ENCODE peak calls at places on chromosomes 5 and 9, in nine cellular contexts. One of them, this sample, is unnamed.

GRCh38 chr9:100472725-100473261 is at the start of gene TMEFF1:
- DNase-seq in Peyer's patch: peak
- DNase-seq in A549: peak
- DNase-seq in testis: peak
- DNase-seq in vagina: no peak
- DNase-seq in thyroid gland: peak
- DNase-seq in prostate gland: peak
- DNase-seq in gastrocnemius medialis: peak
- DNase-seq in IMR-90: peak
- DNase-seq in this sample: no peak

GRCh38 chr5:176525677-176526076 is 11.5 kb downstream of the RNF44 start:
- DNase-seq in vagina: no peak
- DNase-seq in testis: no peak
- DNase-seq in A549: no peak
- DNase-seq in Peyer's patch: no peak
- DNase-seq in thyroid gland: no peak
- DNase-seq in gastrocnemius medialis: no peak
- DNase-seq in prostate gland: no peak
- DNase-seq in IMR-90: no peak
- DNase-seq in this sample: no peak

GRCh38 chr5:56183507-56183906 is 49.6 kb downstream of the ANKRD55 start:
- DNase-seq in prostate gland: no peak
- DNase-seq in vagina: no peak
- DNase-seq in gastrocnemius medialis: no peak
- DNase-seq in A549: no peak
- DNase-seq in IMR-90: peak
- DNase-seq in testis: no peak
- DNase-seq in Peyer's patch: no peak
- DNase-seq in thyroid gland: peak
- DNase-seq in this sample: no peak

GRCh38 chr5:9363026-9363793 is 182.7 kb downstream of the SEMA5A start:
- DNase-seq in IMR-90: no peak
- DNase-seq in Peyer's patch: no peak
- DNase-seq in vagina: no peak
- DNase-seq in A549: no peak
- DNase-seq in testis: no peak
- DNase-seq in gastrocnemius medialis: no peak
- DNase-seq in prostate gland: no peak
- DNase-seq in thyroid gland: no peak
- DNase-seq in this sample: no peak

GRCh38 chr9:72883867-72884266 is 69.0 kb downstream of the ALDH1A1 start:
- DNase-seq in A549: no peak
- DNase-seq in gastrocnemius medialis: no peak
- DNase-seq in testis: no peak
- DNase-seq in vagina: no peak
- DNase-seq in prostate gland: no peak
- DNase-seq in Peyer's patch: no peak
- DNase-seq in IMR-90: no peak
- DNase-seq in thyroid gland: no peak
- DNase-seq in this sample: no peak

GRCh38 chr9:13750061-13750460 is 470.6 kb upstream of the MPDZ start:
- DNase-seq in vagina: no peak
- DNase-seq in Peyer's patch: no peak
- DNase-seq in A549: no peak
- DNase-seq in testis: no peak
- DNase-seq in gastrocnemius medialis: no peak
- DNase-seq in thyroid gland: no peak
- DNase-seq in prostate gland: no peak
- DNase-seq in IMR-90: peak
- DNase-seq in this sample: no peak

GRCh38 chr5:1879292-1880263 is 3.1 kb downstream of the IRX4 start:
- DNase-seq in IMR-90: no peak
- DNase-seq in vagina: no peak
- DNase-seq in Peyer's patch: no peak
- DNase-seq in testis: no peak
- DNase-seq in gastrocnemius medialis: no peak
- DNase-seq in A549: no peak
- DNase-seq in prostate gland: no peak
- DNase-seq in thyroid gland: no peak
- DNase-seq in this sample: no peak

GRCh38 chr9:35664531-35665470 is at the start of gene ARHGEF39:
- DNase-seq in gastrocnemius medialis: peak
- DNase-seq in prostate gland: peak
- DNase-seq in IMR-90: peak
- DNase-seq in testis: peak
- DNase-seq in A549: peak
- DNase-seq in thyroid gland: peak
- DNase-seq in Peyer's patch: peak
- DNase-seq in vagina: no peak
- DNase-seq in this sample: no peak

GRCh38 chr9:134565316-134565915 is 76.2 kb upstream of the COL5A1 start:
- DNase-seq in prostate gland: no peak
- DNase-seq in gastrocnemius medialis: no peak
- DNase-seq in vagina: peak
- DNase-seq in A549: no peak
- DNase-seq in thyroid gland: no peak
- DNase-seq in Peyer's patch: no peak
- DNase-seq in IMR-90: no peak
- DNase-seq in testis: no peak
- DNase-seq in this sample: no peak

GRCh38 chr9:123812984-123813383 is 116.9 kb downstream of the DENND1A start:
- DNase-seq in gastrocnemius medialis: no peak
- DNase-seq in A549: no peak
- DNase-seq in Peyer's patch: no peak
- DNase-seq in IMR-90: no peak
- DNase-seq in prostate gland: no peak
- DNase-seq in testis: no peak
- DNase-seq in thyroid gland: no peak
- DNase-seq in vagina: no peak
- DNase-seq in this sample: no peak

GRCh38 chr5:38039091-38039490 is 199.2 kb upstream of the GDNF start:
- DNase-seq in gastrocnemius medialis: no peak
- DNase-seq in thyroid gland: no peak
- DNase-seq in Peyer's patch: no peak
- DNase-seq in IMR-90: no peak
- DNase-seq in vagina: no peak
- DNase-seq in testis: no peak
- DNase-seq in A549: no peak
- DNase-seq in prostate gland: no peak
- DNase-seq in this sample: no peak

GRCh38 chr9:20989923-20990341 is 41.5 kb downstream of the HACD4 start:
- DNase-seq in testis: peak
- DNase-seq in thyroid gland: peak
- DNase-seq in IMR-90: no peak
- DNase-seq in Peyer's patch: no peak
- DNase-seq in prostate gland: peak
- DNase-seq in vagina: no peak
- DNase-seq in A549: no peak
- DNase-seq in gastrocnemius medialis: no peak
- DNase-seq in this sample: no peak

GRCh38 chr9:93960971-93961841 is 6.1 kb upstream of the BARX1 start:
- DNase-seq in thyroid gland: no peak
- DNase-seq in A549: no peak
- DNase-seq in testis: no peak
- DNase-seq in Peyer's patch: peak
- DNase-seq in gastrocnemius medialis: no peak
- DNase-seq in prostate gland: no peak
- DNase-seq in vagina: no peak
- DNase-seq in IMR-90: no peak
- DNase-seq in this sample: no peak

GRCh38 chr5:87650284-87650683 is 237.6 kb upstream of the CCNH start:
- DNase-seq in vagina: no peak
- DNase-seq in Peyer's patch: no peak
- DNase-seq in thyroid gland: no peak
- DNase-seq in prostate gland: no peak
- DNase-seq in A549: no peak
- DNase-seq in IMR-90: no peak
- DNase-seq in testis: no peak
- DNase-seq in gastrocnemius medialis: no peak
- DNase-seq in this sample: no peak

GRCh38 chr5:134465856-134466240 is 54.2 kb upstream of the CDKN2AIPNL start:
- DNase-seq in A549: peak
- DNase-seq in gastrocnemius medialis: peak
- DNase-seq in thyroid gland: peak
- DNase-seq in Peyer's patch: peak
- DNase-seq in IMR-90: peak
- DNase-seq in testis: peak
- DNase-seq in vagina: no peak
- DNase-seq in prostate gland: peak
- DNase-seq in this sample: peak

GRCh38 chr5:127153031-127153430 is 79.7 kb upstream of the C5orf63 start:
- DNase-seq in Peyer's patch: no peak
- DNase-seq in A549: no peak
- DNase-seq in prostate gland: no peak
- DNase-seq in vagina: no peak
- DNase-seq in IMR-90: no peak
- DNase-seq in thyroid gland: no peak
- DNase-seq in gastrocnemius medialis: no peak
- DNase-seq in testis: no peak
- DNase-seq in this sample: no peak

GRCh38 chr5:124463840-124464239 is 282.6 kb downstream of the ZNF608 start:
- DNase-seq in vagina: no peak
- DNase-seq in IMR-90: no peak
- DNase-seq in Peyer's patch: no peak
- DNase-seq in thyroid gland: no peak
- DNase-seq in prostate gland: no peak
- DNase-seq in A549: no peak
- DNase-seq in testis: no peak
- DNase-seq in gastrocnemius medialis: no peak
- DNase-seq in this sample: no peak

DNA sequence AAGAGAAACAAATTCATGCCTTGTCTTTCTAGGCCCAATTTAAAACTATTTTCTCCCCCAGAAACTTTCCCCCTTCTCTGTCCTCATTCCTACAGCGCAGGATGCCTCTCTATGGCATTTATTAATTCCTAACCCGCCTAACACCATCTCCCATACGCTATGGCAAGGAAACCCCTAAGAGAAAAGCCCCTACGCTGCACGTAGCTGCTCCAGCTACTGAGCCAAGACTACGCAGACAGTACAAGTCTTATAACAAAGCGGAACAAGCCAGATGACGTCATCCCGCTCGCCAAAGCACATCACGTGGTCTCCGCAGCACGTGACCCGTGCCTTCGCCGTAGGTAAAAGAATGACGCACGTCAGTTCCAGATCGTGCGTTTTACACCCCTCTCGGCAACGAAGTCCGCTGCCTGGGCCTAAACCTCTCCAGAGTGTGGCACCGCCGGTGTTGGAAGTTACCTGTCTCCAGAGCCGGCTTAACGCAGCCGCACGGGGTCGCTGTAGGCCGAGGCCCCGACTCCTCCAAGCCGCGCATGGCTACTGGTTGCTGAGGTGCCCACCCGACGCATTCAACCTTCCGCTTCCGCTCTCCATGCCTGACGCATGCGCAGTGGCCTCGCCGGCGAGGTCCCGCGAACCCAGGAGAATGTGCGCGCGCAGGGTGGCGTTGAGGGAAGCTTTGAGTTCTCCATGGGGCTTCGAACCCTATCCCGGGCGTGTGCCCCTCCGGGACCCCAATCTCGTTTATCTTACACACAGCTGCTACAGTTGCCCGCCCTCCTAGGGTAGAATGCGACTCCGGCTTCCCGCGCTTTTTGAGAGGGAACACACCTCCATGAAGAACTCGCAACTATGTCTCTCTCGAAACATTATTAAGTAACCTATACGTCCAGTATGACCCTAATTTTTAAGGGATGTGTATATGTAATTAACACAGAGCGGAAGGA is at the start of gene TRMO:
- DNase-seq in testis: peak
- DNase-seq in prostate gland: peak
- DNase-seq in gastrocnemius medialis: peak
- DNase-seq in IMR-90: peak
- DNase-seq in A549: peak
- DNase-seq in vagina: peak
- DNase-seq in Peyer's patch: peak
- DNase-seq in thyroid gland: peak
- DNase-seq in this sample: peak
- TF ChIP-seq POLR2A in testis: peak
- TF ChIP-seq POLR2A in prostate gland: peak
- TF ChIP-seq POLR2A in gastrocnemius medialis: peak
- TF ChIP-seq POLR2A in IMR-90: peak
- TF ChIP-seq POLR2A in A549: peak
- TF ChIP-seq POLR2A in vagina: no peak
- TF ChIP-seq POLR2A in Peyer's patch: peak
- TF ChIP-seq POLR2A in thyroid gland: peak
- TF ChIP-seq POLR2A in this sample: peak

GRCh38 chr9:136617746-136618577 is 44.8 kb upstream of the EGFL7 start:
- DNase-seq in thyroid gland: no peak
- DNase-seq in Peyer's patch: no peak
- DNase-seq in IMR-90: no peak
- DNase-seq in gastrocnemius medialis: no peak
- DNase-seq in vagina: no peak
- DNase-seq in prostate gland: no peak
- DNase-seq in testis: no peak
- DNase-seq in A549: no peak
- DNase-seq in this sample: no peak
- H3K4me3 ChIP-seq in thyroid gland: no peak
- H3K4me3 ChIP-seq in Peyer's patch: no peak
- H3K4me3 ChIP-seq in IMR-90: no peak
- H3K4me3 ChIP-seq in gastrocnemius medialis: no peak
- H3K4me3 ChIP-seq in vagina: no peak
- H3K4me3 ChIP-seq in prostate gland: no peak
- H3K4me3 ChIP-seq in testis: no peak
- H3K4me3 ChIP-seq in A549: no peak
- H3K4me3 ChIP-seq in this sample: no peak

DNA sequence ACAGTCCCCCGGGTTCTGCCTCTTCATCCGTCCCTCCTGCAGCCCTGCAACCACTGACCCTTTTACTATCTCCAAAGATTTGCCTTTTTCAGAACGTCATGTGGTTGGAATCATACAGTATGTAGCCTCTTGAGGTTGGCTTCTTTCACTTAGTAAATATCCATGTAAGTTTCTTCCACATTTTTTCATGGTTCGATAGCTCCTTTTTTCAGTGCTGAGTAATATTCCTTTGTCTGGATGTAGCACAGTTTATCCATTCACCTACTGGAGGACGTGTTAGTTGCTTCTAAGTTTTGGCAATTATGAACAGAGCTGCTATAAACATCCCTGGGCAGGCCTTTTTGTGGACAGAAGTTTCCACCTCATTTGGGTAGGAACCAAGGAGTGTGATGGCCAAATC is 27.1 kb downstream of the PRRX2 start:
- DNase-seq in IMR-90: no peak
- DNase-seq in gastrocnemius medialis: no peak
- DNase-seq in A549: no peak
- DNase-seq in testis: no peak
- DNase-seq in thyroid gland: no peak
- DNase-seq in prostate gland: no peak
- DNase-seq in Peyer's patch: no peak
- DNase-seq in vagina: no peak
- DNase-seq in this sample: no peak
- TF ChIP-seq CTCF in IMR-90: no peak
- TF ChIP-seq CTCF in gastrocnemius medialis: no peak
- TF ChIP-seq CTCF in A549: no peak
- TF ChIP-seq CTCF in testis: no peak
- TF ChIP-seq CTCF in thyroid gland: no peak
- TF ChIP-seq CTCF in prostate gland: no peak
- TF ChIP-seq CTCF in Peyer's patch: no peak
- TF ChIP-seq CTCF in vagina: no peak
- TF ChIP-seq CTCF in this sample: no peak

GRCh38 chr9:132324425-132324824 is 30.4 kb downstream of the SETX start:
- DNase-seq in prostate gland: no peak
- DNase-seq in thyroid gland: no peak
- DNase-seq in A549: no peak
- DNase-seq in Peyer's patch: no peak
- DNase-seq in gastrocnemius medialis: no peak
- DNase-seq in vagina: no peak
- DNase-seq in IMR-90: no peak
- DNase-seq in testis: no peak
- DNase-seq in this sample: no peak

GRCh38 chr9:132319421-132320110 is 35.2 kb downstream of the SETX start:
- DNase-seq in thyroid gland: no peak
- DNase-seq in testis: no peak
- DNase-seq in IMR-90: no peak
- DNase-seq in A549: no peak
- DNase-seq in gastrocnemius medialis: no peak
- DNase-seq in Peyer's patch: no peak
- DNase-seq in prostate gland: no peak
- DNase-seq in vagina: no peak
- DNase-seq in this sample: no peak
- TF ChIP-seq POLR2A in thyroid gland: no peak
- TF ChIP-seq POLR2A in testis: no peak
- TF ChIP-seq POLR2A in IMR-90: no peak
- TF ChIP-seq POLR2A in A549: no peak
- TF ChIP-seq POLR2A in gastrocnemius medialis: no peak
- TF ChIP-seq POLR2A in Peyer's patch: no peak
- TF ChIP-seq POLR2A in prostate gland: no peak
- TF ChIP-seq POLR2A in vagina: no peak
- TF ChIP-seq POLR2A in this sample: no peak